ENCODE peak calls at places on chromosomes 12 and 14, in eight cellular contexts. T is lower lobe of right lung, Q is left ventricle myocardium inferior, I is H1, Z is lung, M is tibial nerve, O is Panc1, S is A673. C is an unnamed sample. For H3K4me1, H3K9me3 and H3K36me3, the result is how much of the 10 kb centered on the place peaks cover.

GRCh38 chr12:52360663-52361271 is 6.5 kb downstream of the KRT85 start:
- DNase-seq in T (no peak), Q (no peak), I (no peak), Z (no peak), M (no peak), O (no peak), S (no peak), C (no peak)

GRCh38 chr14:77601846-77602609 is 14.4 kb downstream of the SPTLC2 start:
- DNase-seq in T (no peak), Q (no peak), I (no peak), Z (no peak), M (no peak), O (no peak), S (no peak), C (no peak)

GRCh38 chr14:24392327-24393098 is 6.3 kb upstream of the NYNRIN start:
- DNase-seq in T (no peak), Q (no peak), I (no peak), Z (no peak), M (no peak), O (no peak), S (peak), C (no peak)

GRCh38 chr12:28440209-28440608 is 250.0 kb downstream of the CCDC91 start:
- DNase-seq in T (no peak), Q (no peak), I (no peak), Z (no peak), M (no peak), O (no peak), S (no peak), C (no peak)

GRCh38 chr12:117352260-117352659 is 9.2 kb downstream of the NOS1 start:
- DNase-seq in T (no peak), Q (no peak), I (no peak), Z (no peak), M (no peak), O (no peak), S (peak), C (no peak)

GRCh38 chr14:33987565-33988080 is 36.7 kb upstream of the EGLN3 start:
- DNase-seq in T (no peak), Q (no peak), I (no peak), Z (no peak), M (no peak), O (no peak), S (no peak), C (no peak)

GRCh38 chr12:65707051-65707450 is 117.2 kb upstream of the HMGA2 start:
- DNase-seq in T (no peak), Q (no peak), I (no peak), Z (no peak), M (no peak), O (no peak), S (no peak), C (no peak)

GRCh38 chr12:52834727-52835001 is 553 bp upstream of the KRT79 start:
- DNase-seq in T (no peak), Q (no peak), I (no peak), Z (no peak), M (no peak), O (no peak), S (no peak), C (no peak)

GRCh38 chr12:96365604-96366230 is 34.5 kb downstream of the CDK17 start:
- DNase-seq in T (no peak), Q (no peak), I (no peak), Z (no peak), M (no peak), O (no peak), S (no peak), C (no peak)

GRCh38 chr12:120148011-120148410 is 31.5 kb upstream of the RAB35 start:
- DNase-seq in T (no peak), Q (no peak), I (no peak), Z (no peak), M (no peak), O (no peak), S (no peak), C (no peak)

GRCh38 chr14:71776463-71777359 is 155.5 kb upstream of the RGS6 start:
- DNase-seq in T (no peak), Q (no peak), I (no peak), Z (no peak), M (no peak), O (no peak), S (no peak), C (no peak)

GRCh38 chr12:113413488-113413939 is 8.7 kb upstream of the SDSL start:
- DNase-seq in T (peak), Q (no peak), I (no peak), Z (no peak), M (no peak), O (no peak), S (peak), C (no peak)

GRCh38 chr12:103930787-103931536 is 752 bp downstream of the HSP90B1 start:
- DNase-seq in T (peak), Q (peak), I (no peak), Z (peak), M (peak), O (no peak), S (no peak), C (peak)

GRCh38 chr12:32702470-32702869 is 23.4 kb downstream of the DNM1L start:
- DNase-seq in T (no peak), Q (no peak), I (no peak), Z (no peak), M (no peak), O (no peak), S (no peak), C (no peak)

GRCh38 chr14:68363841-68364711 is 428.8 kb downstream of the ZFP36L1 start:
- DNase-seq in T (peak), Q (peak), I (peak), Z (no peak), M (no peak), O (no peak), S (peak), C (no peak)

GRCh38 chr14:92135269-92135668 is 13.5 kb downstream of the CPSF2 start:
- DNase-seq in T (no peak), Q (no peak), I (no peak), Z (no peak), M (no peak), O (no peak), S (peak), C (peak)

GRCh38 chr14:92698393-92698792 is 50.0 kb downstream of the LGMN start:
- DNase-seq in T (no peak), Q (no peak), I (no peak), Z (no peak), M (no peak), O (no peak), S (no peak), C (no peak)

GRCh38 chr12:85627584-85627983 is 208.6 kb downstream of the RASSF9 start:
- DNase-seq in T (no peak), Q (no peak), I (no peak), Z (no peak), M (no peak), O (no peak), S (peak), C (no peak)

GRCh38 chr14:38108681-38109080 is 99.0 kb upstream of the SSTR1 start:
- DNase-seq in T (no peak), Q (no peak), I (no peak), Z (no peak), M (no peak), O (no peak), S (no peak), C (no peak)

GRCh38 chr12:15774819-15775218 is 14.4 kb downstream of the EPS8 start:
- DNase-seq in T (no peak), Q (no peak), I (no peak), Z (no peak), M (no peak), O (no peak), S (peak), C (no peak)

GRCh38 chr14:39734306-39734705 is 302.1 kb upstream of the FBXO33 start:
- DNase-seq in T (no peak), Q (no peak), I (no peak), Z (no peak), M (no peak), O (no peak), S (no peak), C (no peak)

GRCh38 chr14:97833291-97833690 is 1036.1 kb downstream of the VRK1 start:
- DNase-seq in T (no peak), Q (no peak), I (no peak), Z (no peak), M (no peak), O (no peak), S (no peak), C (no peak)

GRCh38 chr14:63952933-63953437 is 100.2 kb downstream of the SYNE2 start:
- DNase-seq in T (no peak), Q (no peak), I (no peak), Z (no peak), M (no peak), O (no peak), S (no peak), C (no peak)

GRCh38 chr12:27246774-27247173 is 2.7 kb downstream of the STK38L start:
- DNase-seq in T (no peak), Q (no peak), I (no peak), Z (no peak), M (no peak), O (no peak), S (no peak), C (no peak)

GRCh38 chr12:64147011-64147671 is 75.0 kb downstream of the KICS2 start:
- DNase-seq in T (no peak), Q (no peak), I (no peak), Z (no peak), M (no peak), O (no peak), S (no peak), C (no peak)

GRCh38 chr14:69670093-69670492 is 58.7 kb downstream of the SUSD6 start:
- DNase-seq in T (no peak), Q (no peak), I (no peak), Z (no peak), M (no peak), O (no peak), S (no peak), C (no peak)

GRCh38 chr14:40058916-40059897 is 627.0 kb upstream of the FBXO33 start:
- DNase-seq in T (no peak), Q (no peak), I (no peak), Z (no peak), M (no peak), O (no peak), S (no peak), C (no peak)

GRCh38 chr12:94193168-94193567 is 44.8 kb downstream of the PLXNC1 start:
- DNase-seq in T (no peak), Q (no peak), I (no peak), Z (no peak), M (no peak), O (no peak), S (no peak), C (peak)

GRCh38 chr12:94193623-94194022 is 45.2 kb downstream of the PLXNC1 start:
- DNase-seq in T (no peak), Q (no peak), I (no peak), Z (no peak), M (no peak), O (no peak), S (no peak), C (no peak)

GRCh38 chr12:94192506-94192905 is 44.1 kb downstream of the PLXNC1 start:
- DNase-seq in T (no peak), Q (no peak), I (no peak), Z (no peak), M (no peak), O (no peak), S (no peak), C (no peak)

GRCh38 chr12:94198469-94198868 is 50.1 kb downstream of the PLXNC1 start:
- DNase-seq in T (no peak), Q (no peak), I (no peak), Z (no peak), M (no peak), O (no peak), S (no peak), C (no peak)

GRCh38 chr12:94195483-94195882 is 47.1 kb downstream of the PLXNC1 start:
- DNase-seq in T (no peak), Q (no peak), I (no peak), Z (no peak), M (no peak), O (no peak), S (no peak), C (no peak)
- H3K4me1 ChIP-seq in T (under half), Q (under half), I (under half), Z (under half), M (under half), O (under half), S (under half), C (under half)

DNA sequence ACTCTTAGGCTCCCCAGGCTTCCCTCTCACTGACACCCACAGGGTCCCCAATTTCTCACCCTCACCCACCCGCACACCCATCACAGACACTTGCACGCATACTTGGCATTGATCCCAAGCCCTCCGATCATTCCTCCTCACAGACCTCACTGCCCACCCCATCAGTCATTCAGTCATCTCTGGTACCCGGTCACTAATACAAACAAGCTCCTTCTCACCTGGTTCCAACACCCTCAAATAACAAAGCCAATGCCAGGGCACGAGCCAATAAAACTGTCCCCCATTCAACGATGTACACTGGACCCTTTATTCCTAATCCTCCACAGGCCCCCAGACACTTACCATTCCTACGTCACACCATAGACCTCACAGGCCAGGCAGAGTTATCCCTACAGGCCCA is 2.3 kb downstream of the ZNF605 start:
- DNase-seq in T (no peak), Q (no peak), I (no peak), Z (no peak), M (no peak), O (no peak), S (no peak), C (no peak)
- H3K9me3 ChIP-seq in T (under half), Q (half or more), I (half or more), Z (under half), M (under half), O (under half), S (under half), C (under half)

DNA sequence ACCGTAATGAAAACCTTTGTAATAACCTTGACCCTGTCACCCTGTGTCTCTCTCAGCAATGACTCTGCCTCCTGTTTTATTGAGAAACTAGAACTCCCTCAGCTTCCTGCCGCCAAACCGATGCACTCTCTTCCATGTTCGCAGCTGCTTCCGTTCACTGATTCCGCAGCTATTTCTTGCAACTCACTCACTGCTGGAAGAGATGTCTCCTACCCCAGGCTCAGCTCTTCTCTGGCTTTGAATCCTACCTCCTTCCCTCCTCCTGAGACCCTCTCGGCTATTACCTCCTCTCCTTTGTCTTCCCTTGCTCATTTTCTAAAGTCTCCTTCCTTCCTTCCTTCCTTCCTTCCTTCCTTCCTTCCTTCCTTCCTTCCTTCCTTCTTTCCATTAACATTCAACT is 71.0 kb downstream of the ESRRB start:
- DNase-seq in T (no peak), Q (no peak), I (no peak), Z (no peak), M (no peak), O (no peak), S (peak), C (no peak)
- H3K36me3 ChIP-seq in T (under half), Q (under half), I (under half), Z (under half), M (under half), O (under half), S (under half), C (under half)

GRCh38 chr14:105015905-105016304 is 5.0 kb downstream of the CDCA4 start:
- DNase-seq in T (no peak), Q (no peak), I (no peak), Z (no peak), M (no peak), O (no peak), S (no peak), C (no peak)

GRCh38 chr14:105019861-105020814 is 745 bp downstream of the CDCA4 start:
- DNase-seq in T (peak), Q (no peak), I (no peak), Z (no peak), M (no peak), O (no peak), S (peak), C (peak)

GRCh38 chr14:105020815-105021655 is at the start of gene CDCA4:
- DNase-seq in T (peak), Q (peak), I (peak), Z (peak), M (peak), O (no peak), S (peak), C (peak)

GRCh38 chr14:105015242-105015641 is 5.6 kb downstream of the CDCA4 start:
- DNase-seq in T (no peak), Q (no peak), I (no peak), Z (no peak), M (no peak), O (no peak), S (no peak), C (no peak)

GRCh38 chr14:105018414-105018813 is 2.5 kb downstream of the CDCA4 start:
- DNase-seq in T (no peak), Q (no peak), I (no peak), Z (no peak), M (no peak), O (no peak), S (no peak), C (peak)
- H3K4me1 ChIP-seq in T (under half), Q (under half), I (under half), Z (under half), M (under half), O (half or more), S (half or more), C (half or more)

DNA sequence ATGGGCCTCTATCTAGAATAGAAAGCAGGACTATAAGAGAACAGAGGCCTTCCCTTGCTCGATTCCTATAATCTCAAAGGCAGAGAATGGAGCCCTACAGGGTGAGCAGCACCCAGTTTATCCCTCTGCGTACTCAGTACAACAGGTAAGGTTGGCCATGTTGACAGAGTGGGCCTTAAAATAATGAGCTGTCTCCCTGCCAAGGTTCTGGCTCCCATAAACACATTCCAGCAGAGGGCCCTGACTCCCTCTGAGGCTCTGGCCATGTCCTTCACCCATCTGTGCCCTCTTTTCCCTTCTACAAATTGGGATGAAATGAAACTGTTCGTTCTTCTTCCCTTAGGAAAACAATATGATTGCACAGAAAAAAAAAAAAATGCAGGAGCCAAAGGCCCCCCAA is 16.9 kb upstream of the PNMA1 start:
- DNase-seq in T (no peak), Q (no peak), I (no peak), Z (no peak), M (no peak), O (no peak), S (no peak), C (no peak)
- H3K9me3 ChIP-seq in T (under half), Q (under half), I (under half), Z (under half), M (under half), O (under half), S (under half), C (under half)

DNA sequence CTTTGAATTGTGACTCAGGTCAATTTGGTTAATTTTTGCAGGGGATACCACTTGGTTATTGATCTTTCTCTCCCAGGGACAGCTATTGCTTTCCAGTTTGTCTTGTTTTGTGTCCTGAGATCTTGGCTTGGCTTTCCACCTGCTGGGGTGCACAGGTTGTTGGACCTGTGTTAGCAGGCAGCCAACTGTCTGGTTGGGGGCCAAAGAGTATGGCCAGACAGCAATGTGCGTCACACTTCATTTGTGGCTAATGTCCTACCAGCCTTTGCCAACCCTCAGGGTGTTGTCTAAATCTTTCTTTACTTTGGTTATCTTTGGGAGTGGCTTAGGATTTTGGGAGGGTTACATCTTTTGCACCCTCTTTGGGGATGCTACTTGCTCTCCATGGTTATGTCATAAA is 494.9 kb upstream of the ATP2B1 start:
- DNase-seq in T (no peak), Q (no peak), I (no peak), Z (no peak), M (no peak), O (no peak), S (no peak), C (no peak)
- H3K36me3 ChIP-seq in T (under half), Q (under half), I (under half), Z (under half), M (under half), O (under half), S (under half), C (under half)

DNA sequence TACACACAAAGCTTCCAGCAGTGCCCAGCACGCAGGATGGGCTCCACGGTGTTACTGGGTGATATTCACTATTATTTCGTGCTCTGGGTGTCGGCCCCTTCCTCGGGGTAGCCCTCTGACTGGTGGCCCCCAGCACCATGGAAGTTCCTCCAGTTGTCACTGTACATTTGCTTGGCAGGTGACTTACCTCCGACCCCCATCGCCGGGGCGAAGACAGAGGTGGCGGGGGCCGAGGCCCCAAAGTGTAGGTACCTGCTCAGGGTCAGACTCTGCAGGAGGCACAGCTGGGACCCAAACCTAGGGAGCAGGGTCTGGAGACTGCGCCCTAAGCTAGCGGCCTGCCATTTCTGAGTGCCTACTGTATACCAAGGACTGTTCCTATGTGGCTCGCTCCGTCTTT is 98.9 kb downstream of the RFLNA start:
- DNase-seq in T (no peak), Q (no peak), I (no peak), Z (no peak), M (no peak), O (no peak), S (no peak), C (no peak)
- H3K4me1 ChIP-seq in T (half or more), Q (half or more), I (under half), Z (half or more), M (half or more), O (half or more), S (under half), C (half or more)

C was measured in Karpas-422.